ENCODE peak calls at places on chromosomes 12 and 14, in four cellular contexts. I is HT-29, V is Kasumi-1, G is foreskin fibroblast. S is an unnamed sample.
A peak's percentile ranks its signal among the peaks of the same experiment; 100 is the strongest.

GRCh38 chr12:113149361-113150150 is at the start of gene CFAP73:
- DNase-seq in V (peak; percentile 25), G (peak; percentile 49), I (peak; percentile 96), S (no peak)

GRCh38 chr12:127230843-127231260 is 1036.1 kb upstream of the TMEM132C start:
- DNase-seq in I (no peak), V (no peak), G (peak; percentile 98), S (no peak)

GRCh38 chr14:100067971-100068959 is 3.0 kb downstream of the EVL start:
- DNase-seq in V (peak; percentile 94), I (peak; percentile 78), G (peak; percentile 24), S (no peak)

GRCh38 chr12:116123511-116124258 is 153.8 kb downstream of the MED13L start:
- DNase-seq in I (no peak), G (peak; percentile 64), V (peak; percentile 18), S (no peak)

GRCh38 chr14:54976316-54976715 is 50.6 kb downstream of the WDHD1 start:
- DNase-seq in V (peak; percentile 42), I (no peak), G (peak; percentile 60), S (no peak)

GRCh38 chr12:122946690-122947271 is 19.5 kb downstream of the ABCB9 start:
- DNase-seq in G (peak; percentile 100), V (peak; percentile 62), I (peak; percentile 94), S (no peak)

GRCh38 chr14:58846682-58847465 is 209.1 kb downstream of the DACT1 start:
- DNase-seq in V (no peak), I (no peak), G (no peak), S (no peak)

GRCh38 chr12:108666326-108666995 is 32.8 kb upstream of the SELPLG start:
- DNase-seq in I (no peak), V (no peak), G (peak; percentile 69), S (no peak)

GRCh38 chr14:22358726-22359125 is 230.3 kb downstream of the DAD1 start:
- DNase-seq in V (no peak), I (no peak), G (no peak), S (no peak)

GRCh38 chr12:18850752-18851151 is 112.8 kb downstream of the CAPZA3 start:
- DNase-seq in G (no peak), I (no peak), V (no peak), S (no peak)

GRCh38 chr14:74220991-74221390 is 18.3 kb upstream of the VSX2 start:
- DNase-seq in I (no peak), V (no peak), G (no peak), S (no peak)

GRCh38 chr14:104290756-104291122 is 152.4 kb downstream of the KIF26A start:
- DNase-seq in V (no peak), I (no peak), G (no peak), S (no peak)

GRCh38 chr12:124732275-124733075 is 131.2 kb downstream of the SCARB1 start:
- DNase-seq in G (no peak), V (no peak), I (no peak), S (no peak)

GRCh38 chr12:19759229-19759628 is 319.9 kb downstream of the AEBP2 start:
- DNase-seq in I (no peak), G (peak; percentile 20), V (no peak), S (no peak)

GRCh38 chr12:25852792-25853191 is 105.7 kb upstream of the RASSF8 start:
- DNase-seq in G (peak; percentile 36), V (no peak), I (no peak), S (no peak)

GRCh38 chr12:46133751-46134150 is 135.1 kb downstream of the SLC38A1 start:
- DNase-seq in G (no peak), V (no peak), I (no peak), S (no peak)

GRCh38 chr12:2248087-2248900 is 195.5 kb downstream of the CACNA1C start:
- DNase-seq in V (no peak), G (no peak), I (peak; percentile 1), S (no peak)

GRCh38 chr14:61218157-61218556 is 63.0 kb downstream of the TMEM30B start:
- DNase-seq in I (no peak), G (no peak), V (no peak), S (no peak)

GRCh38 chr12:132484891-132485441 is 5.0 kb upstream of the FBRSL1 start:
- DNase-seq in G (no peak), I (no peak), V (no peak), S (no peak)

GRCh38 chr14:76346391-76347160 is 29.4 kb upstream of the ESRRB start:
- DNase-seq in V (no peak), I (no peak), G (peak; percentile 16), S (no peak)

GRCh38 chr14:76922599-76922998 is 96.4 kb downstream of the LRRC74A start:
- DNase-seq in I (no peak), V (no peak), G (no peak), S (no peak)

GRCh38 chr14:32426028-32426427 is 96.9 kb downstream of the AKAP6 start:
- DNase-seq in V (no peak), G (no peak), I (no peak), S (no peak)

GRCh38 chr14:96216627-96217026 is 12.0 kb downstream of the BDKRB2 start:
- DNase-seq in V (no peak), G (no peak), I (no peak), S (no peak)

GRCh38 chr12:92765871-92766270 is 63.1 kb downstream of the PLEKHG7 start:
- DNase-seq in I (no peak), G (no peak), V (no peak), S (no peak)

GRCh38 chr12:3042394-3042793 is 34.8 kb upstream of the TSPAN9 start:
- DNase-seq in G (no peak), I (no peak), V (no peak), S (no peak)

GRCh38 chr14:72124171-72124570 is 191.9 kb downstream of the RGS6 start:
- DNase-seq in V (no peak), G (no peak), I (no peak), S (no peak)

GRCh38 chr12:66129934-66130266 is 650 bp downstream of the LLPH start:
- DNase-seq in I (no peak), G (no peak), V (no peak), S (no peak)

GRCh38 chr12:65525501-65526141 is 247.1 kb downstream of the MSRB3 start:
- DNase-seq in I (no peak), G (peak; percentile 87), V (no peak), S (no peak)

GRCh38 chr14:102508774-102509743 is 517 bp downstream of the ANKRD9 start:
- DNase-seq in G (peak; percentile 48), V (no peak), I (peak; percentile 22), S (no peak)

GRCh38 chr12:78146365-78146772 is 315.7 kb downstream of the NAV3 start:
- DNase-seq in I (peak; percentile 41), G (peak; percentile 17), V (peak; percentile 39), S (no peak)

GRCh38 chr12:68497702-68498101 is 113.0 kb upstream of the RAP1B start:
- DNase-seq in G (peak; percentile 84), V (no peak), I (peak; percentile 43), S (no peak)